ENCODE peak calls at places on chromosome 3, in eight cellular contexts. O is cardiac muscle cell, S is stomach, M is mesendoderm, V is GM23248, G is sigmoid colon, Z is ovary, X is body of pancreas. B is an unnamed sample. For H3K27me3 and H3K4me1, the result is how much of the 10 kb centered on the place peaks cover.

GRCh38 chr3:136211547-136211946 is 15.4 kb upstream of the MSL2 start:
- DNase-seq in O (no peak), S (no peak), M (no peak), V (no peak), G (no peak), Z (no peak), X (no peak), B (no peak)

GRCh38 chr3:149476135-149476684 is 1.7 kb downstream of the TM4SF4 start:
- DNase-seq in O (no peak), S (no peak), M (no peak), V (no peak), G (no peak), Z (no peak), X (no peak), B (no peak)

GRCh38 chr3:167067844-167068161 is 312.3 kb downstream of the ZBBX start:
- DNase-seq in O (no peak), S (no peak), M (no peak), V (no peak), G (no peak), Z (no peak), X (no peak), B (peak)

GRCh38 chr3:9214599-9214998 is 34.8 kb downstream of the SRGAP3 start:
- DNase-seq in O (no peak), S (no peak), M (no peak), V (peak), G (no peak), Z (no peak), X (no peak), B (peak)

GRCh38 chr3:197260491-197261163 is 37.8 kb downstream of the DLG1 start:
- DNase-seq in O (no peak), S (no peak), M (no peak), V (no peak), G (no peak), Z (no peak), X (no peak), B (no peak)

GRCh38 chr3:142501004-142501926 is 53.4 kb upstream of the XRN1 start:
- DNase-seq in O (no peak), S (no peak), M (no peak), V (peak), G (no peak), Z (no peak), X (no peak), B (peak)

GRCh38 chr3:197394464-197395321 is 96.3 kb upstream of the DLG1 start:
- DNase-seq in O (no peak), S (peak), M (peak), V (peak), G (no peak), Z (peak), X (peak), B (peak)

GRCh38 chr3:4736284-4736861 is 242.9 kb upstream of the BHLHE40 start:
- DNase-seq in O (no peak), S (peak), M (no peak), V (peak), G (no peak), Z (no peak), X (peak), B (peak)

GRCh38 chr3:111904376-111905241 is 45.5 kb downstream of the PHLDB2 start:
- DNase-seq in O (no peak), S (no peak), M (no peak), V (peak), G (no peak), Z (no peak), X (no peak), B (peak)

GRCh38 chr3:102225407-102226132 is 209.2 kb upstream of the ZPLD1 start:
- DNase-seq in O (peak), S (no peak), M (peak), V (peak), G (no peak), Z (no peak), X (peak), B (no peak)

GRCh38 chr3:162103808-162104207 is 607.2 kb downstream of the OTOL1 start:
- DNase-seq in O (no peak), S (no peak), M (no peak), V (no peak), G (no peak), Z (no peak), X (no peak), B (no peak)

GRCh38 chr3:36496734-36497133 is 116.4 kb downstream of the STAC start:
- DNase-seq in O (no peak), S (no peak), M (no peak), V (peak), G (no peak), Z (no peak), X (no peak), B (no peak)

GRCh38 chr3:184241447-184242296 is 7.1 kb downstream of the ALG3 start:
- DNase-seq in O (peak), S (peak), M (peak), V (peak), G (no peak), Z (peak), X (peak), B (no peak)

GRCh38 chr3:133114198-133114597 is 76.0 kb downstream of the TMEM108 start:
- DNase-seq in O (no peak), S (no peak), M (no peak), V (no peak), G (no peak), Z (no peak), X (no peak), B (no peak)

GRCh38 chr3:47491186-47491585 is 15.4 kb upstream of the SCAP start:
- DNase-seq in O (no peak), S (no peak), M (no peak), V (no peak), G (no peak), Z (no peak), X (no peak), B (no peak)

GRCh38 chr3:18716821-18717220 is 291.7 kb upstream of the SATB1 start:
- DNase-seq in O (no peak), S (no peak), M (no peak), V (no peak), G (no peak), Z (no peak), X (no peak), B (no peak)

GRCh38 chr3:149313542-149313941 is 19.9 kb downstream of the TM4SF18 start:
- DNase-seq in O (no peak), S (no peak), M (no peak), V (no peak), G (no peak), Z (no peak), X (no peak), B (no peak)

GRCh38 chr3:52396011-52396906 is 48.6 kb downstream of the SEMA3G start:
- DNase-seq in O (no peak), S (no peak), M (no peak), V (no peak), G (no peak), Z (peak), X (no peak), B (no peak)

GRCh38 chr3:7978104-7978457 is 523.5 kb upstream of the LMCD1 start:
- DNase-seq in O (no peak), S (no peak), M (no peak), V (no peak), G (no peak), Z (no peak), X (no peak), B (no peak)

GRCh38 chr3:31847760-31848159 is 133.3 kb downstream of the OSBPL10 start:
- DNase-seq in O (no peak), S (no peak), M (no peak), V (no peak), G (no peak), Z (no peak), X (no peak), B (no peak)

GRCh38 chr3:165192610-165193192 is 3.5 kb downstream of the SLITRK3 start:
- DNase-seq in O (peak), S (no peak), M (peak), V (no peak), G (no peak), Z (no peak), X (no peak), B (no peak)

GRCh38 chr3:165194477-165195135 is 1.6 kb downstream of the SLITRK3 start:
- DNase-seq in O (peak), S (no peak), M (peak), V (no peak), G (no peak), Z (no peak), X (no peak), B (no peak)

GRCh38 chr3:165195226-165195625 is 958 bp downstream of the SLITRK3 start:
- DNase-seq in O (peak), S (no peak), M (peak), V (no peak), G (no peak), Z (no peak), X (no peak), B (no peak)

GRCh38 chr3:165191476-165191875 is 4.7 kb downstream of the SLITRK3 start:
- DNase-seq in O (no peak), S (no peak), M (no peak), V (no peak), G (no peak), Z (no peak), X (no peak), B (no peak)

DNA sequence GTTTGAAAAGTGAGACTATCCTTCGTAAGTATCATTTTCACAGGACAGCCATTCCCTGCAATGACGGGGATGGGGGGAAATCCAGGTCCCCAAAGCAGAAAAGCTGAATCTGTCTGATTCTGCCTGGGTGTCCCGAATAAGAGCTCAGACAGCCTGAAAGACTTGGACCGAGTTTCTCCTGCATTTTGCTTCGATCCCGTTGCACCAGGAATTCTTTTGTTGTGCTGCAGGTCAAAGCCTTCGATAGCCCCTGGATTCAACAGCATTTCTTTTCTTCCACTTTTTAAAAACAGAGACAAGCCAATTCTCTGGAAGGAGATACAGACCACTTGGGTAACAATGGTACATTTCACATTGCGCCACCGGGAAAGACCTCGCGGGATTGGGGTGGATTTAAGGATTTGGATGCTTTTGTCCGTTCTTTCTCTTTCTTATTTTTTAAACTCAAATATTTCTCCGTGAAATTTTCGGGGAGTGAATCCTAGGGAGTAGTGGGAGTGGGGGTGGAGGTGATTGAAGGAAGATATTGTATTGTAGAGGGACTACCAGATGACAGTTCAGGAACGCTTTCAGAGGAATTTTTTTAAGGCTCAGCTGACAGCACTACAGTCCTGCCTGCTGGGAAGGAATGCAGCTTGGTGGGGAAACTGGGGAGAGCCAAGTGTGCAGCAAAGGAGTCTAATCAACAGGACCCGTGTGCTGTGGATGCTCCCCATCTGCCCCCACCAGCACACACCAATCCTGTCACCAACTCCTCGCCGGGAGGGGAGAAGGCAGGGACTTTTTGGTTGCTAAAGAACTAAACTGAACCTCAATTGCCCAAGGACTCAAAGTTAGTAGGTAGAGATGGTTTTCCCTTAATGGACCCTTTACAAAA is 2.6 kb downstream of the SLITRK3 start:
- DNase-seq in O (peak), S (no peak), M (peak), V (no peak), G (no peak), Z (no peak), X (no peak), B (no peak)
- H3K27me3 ChIP-seq in O (half or more), S (under half), M (under half), V (under half), G (under half), Z (under half), X (under half), B (half or more)

DNA sequence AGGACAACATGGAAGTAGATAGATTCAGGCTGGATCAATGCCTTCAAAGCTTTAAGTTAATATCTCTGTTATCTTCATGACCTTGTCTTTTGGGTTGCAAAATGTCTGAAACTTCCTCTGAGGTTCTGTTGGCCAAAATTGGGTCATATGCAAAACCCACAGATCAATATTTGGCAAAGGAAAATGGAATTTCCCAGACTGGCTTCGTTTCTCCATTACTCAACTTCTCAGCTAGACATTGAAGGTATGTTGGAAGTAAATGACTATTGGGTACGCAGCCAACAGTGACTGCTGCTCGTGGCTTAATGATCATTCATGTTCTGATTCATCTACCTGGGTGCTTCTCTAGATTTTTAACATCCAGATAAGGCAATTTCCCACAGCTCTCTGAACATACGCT is 675.4 kb upstream of the SGO1 start:
- DNase-seq in O (no peak), S (no peak), M (no peak), V (no peak), G (no peak), Z (no peak), X (peak), B (no peak)
- H3K4me1 ChIP-seq in O (under half), S (under half), M (under half), V (under half), G (under half), Z (under half), X (under half), B (under half)

GRCh38 chr3:128431803-128432300 is 34.8 kb downstream of the DNAJB8 start:
- DNase-seq in O (no peak), S (no peak), M (no peak), V (no peak), G (no peak), Z (no peak), X (no peak), B (no peak)
- H3K27me3 ChIP-seq in O (half or more), S (under half), M (under half), V (under half), G (half or more), Z (under half), X (under half), B (half or more)

GRCh38 chr3:46089237-46090011 is 62.1 kb upstream of the XCR1 start:
- DNase-seq in O (no peak), S (peak), M (no peak), V (peak), G (peak), Z (no peak), X (peak), B (peak)
- H3K4me1 ChIP-seq in O (under half), S (under half), M (under half), V (under half), G (under half), Z (under half), X (under half), B (under half)

GRCh38 chr3:50204804-50205718 is at the start of gene SLC38A3:
- DNase-seq in O (peak), S (peak), M (peak), V (peak), G (no peak), Z (peak), X (peak), B (no peak)
- H3K27me3 ChIP-seq in O (under half), S (under half), M (under half), V (under half), G (half or more), Z (under half), X (under half), B (half or more)

GRCh38 chr3:171833775-171834460 is 9.2 kb upstream of the TMEM212 start:
- DNase-seq in O (no peak), S (no peak), M (no peak), V (peak), G (no peak), Z (no peak), X (peak), B (no peak)
- H3K4me1 ChIP-seq in O (under half), S (under half), M (under half), V (under half), G (under half), Z (under half), X (under half), B (under half)

GRCh38 chr3:53491276-53491675 is 3.1 kb upstream of the CACNA1D start:
- DNase-seq in O (no peak), S (no peak), M (no peak), V (no peak), G (no peak), Z (no peak), X (no peak), B (no peak)
- H3K27me3 ChIP-seq in O (under half), S (under half), M (under half), V (under half), G (under half), Z (under half), X (under half), B (half or more)

GRCh38 chr3:84096188-84096587 is 862.6 kb upstream of the CADM2 start:
- DNase-seq in O (no peak), S (no peak), M (no peak), V (no peak), G (no peak), Z (no peak), X (no peak), B (no peak)

GRCh38 chr3:84092907-84093306 is 865.9 kb upstream of the CADM2 start:
- DNase-seq in O (no peak), S (no peak), M (no peak), V (no peak), G (no peak), Z (no peak), X (no peak), B (no peak)
- H3K4me1 ChIP-seq in O (under half), S (under half), M (under half), V (under half), G (under half), Z (under half), X (under half), B (under half)

DNA sequence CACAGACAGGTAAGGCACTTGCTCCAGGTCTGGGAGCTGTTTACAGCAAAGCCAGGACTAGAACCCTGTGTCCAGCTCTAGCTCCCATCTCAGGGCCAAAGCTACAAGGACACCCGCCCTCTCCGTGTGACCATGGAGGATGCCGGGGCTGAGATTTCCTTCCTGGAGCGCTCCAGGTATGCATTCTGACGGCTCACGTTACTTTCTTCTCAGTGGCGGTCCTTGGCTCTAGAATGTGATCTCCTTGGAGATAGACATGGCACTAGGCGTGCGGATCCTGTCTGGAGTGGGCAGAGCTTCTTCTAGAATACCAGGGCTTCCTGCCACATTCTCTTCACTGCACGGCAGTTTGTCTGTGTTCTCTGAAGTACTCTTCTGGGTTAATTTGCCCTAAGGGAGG is 185.7 kb downstream of the OPA1 start:
- DNase-seq in O (no peak), S (no peak), M (no peak), V (no peak), G (no peak), Z (no peak), X (no peak), B (no peak)
- H3K27me3 ChIP-seq in O (under half), S (under half), M (under half), V (half or more), G (under half), Z (under half), X (under half), B (under half)

GRCh38 chr3:30620402-30621360 is 14.3 kb downstream of the TGFBR2 start:
- DNase-seq in O (no peak), S (no peak), M (no peak), V (no peak), G (no peak), Z (no peak), X (no peak), B (no peak)
- H3K4me1 ChIP-seq in O (under half), S (under half), M (under half), V (half or more), G (half or more), Z (under half), X (under half), B (under half)